ENCODE peak calls at places on chromosomes 1 and 21, in eight cellular contexts. N, F, T, Z, K, W, L and J are unnamed samples.

GRCh38 chr1:116125761-116126160 is 14.6 kb downstream of the MAB21L3 start:
- DNase-seq in N (no peak), F (no peak), T (no peak), Z (no peak), K (no peak), W (no peak), L (no peak), J (no peak)

GRCh38 chr1:160722726-160723125 is 11.1 kb upstream of the CD48 start:
- DNase-seq in N (no peak), F (no peak), T (no peak), Z (no peak), K (no peak), W (no peak), L (no peak), J (no peak)

GRCh38 chr1:110229348-110230001 is 19.4 kb downstream of the KCNC4 start:
- DNase-seq in N (no peak), F (no peak), T (no peak), Z (no peak), K (no peak), W (no peak), L (no peak), J (no peak)

GRCh38 chr1:96220644-96221043 is 500.9 kb upstream of the PTBP2 start:
- DNase-seq in N (no peak), F (no peak), T (no peak), Z (no peak), K (no peak), W (no peak), L (no peak), J (no peak)

GRCh38 chr1:46948629-46949282 is 7.5 kb upstream of the CYP4A11 start:
- DNase-seq in N (no peak), F (no peak), T (no peak), Z (no peak), K (no peak), W (no peak), L (no peak), J (no peak)

GRCh38 chr21:43306911-43307676 is 119.8 kb downstream of the SIK1 start:
- DNase-seq in N (no peak), F (no peak), T (no peak), Z (no peak), K (peak), W (no peak), L (no peak), J (peak)

GRCh38 chr1:48767957-48768510 is 8.7 kb downstream of the BEND5 start:
- DNase-seq in N (no peak), F (no peak), T (peak), Z (no peak), K (no peak), W (no peak), L (no peak), J (no peak)

GRCh38 chr21:15472641-15473040 is 257.1 kb upstream of the USP25 start:
- DNase-seq in N (no peak), F (no peak), T (no peak), Z (no peak), K (no peak), W (no peak), L (no peak), J (no peak)

GRCh38 chr1:208741296-208741695 is 497.1 kb upstream of the PLXNA2 start:
- DNase-seq in N (no peak), F (no peak), T (no peak), Z (no peak), K (no peak), W (no peak), L (no peak), J (no peak)

GRCh38 chr1:226651732-226652105 is 87.4 kb downstream of the ITPKB start:
- DNase-seq in N (no peak), F (no peak), T (no peak), Z (no peak), K (no peak), W (no peak), L (no peak), J (no peak)

GRCh38 chr1:67687649-67688048 is 2.6 kb downstream of the GADD45A start:
- DNase-seq in N (no peak), F (no peak), T (no peak), Z (no peak), K (no peak), W (no peak), L (no peak), J (no peak)

GRCh38 chr21:21232320-21232719 is 234.1 kb downstream of the NCAM2 start:
- DNase-seq in N (no peak), F (no peak), T (peak), Z (no peak), K (no peak), W (no peak), L (no peak), J (no peak)